ENCODE peak calls at places on chromosomes 16 and 17, in five cellular contexts. R is SK-N-SH, M is H1, C is HepG2, Z is GM12878. Q is an unnamed sample.

GRCh38 chr17:41811549-41812175 is at the start of gene P3H4:
- DNase-seq in R (peak), M (peak), C (peak), Z (no peak), Q (peak)

GRCh38 chr17:78375401-78376079 is 2.9 kb upstream of the PGS1 start:
- DNase-seq in R (no peak), M (no peak), C (peak), Z (no peak), Q (no peak)

GRCh38 chr16:77960771-77961170 is 61.6 kb upstream of the CLEC3A start:
- DNase-seq in R (no peak), M (no peak), C (no peak), Z (no peak), Q (no peak)

GRCh38 chr17:42380935-42381334 is 7.3 kb downstream of the STAT3 start:
- DNase-seq in R (no peak), M (no peak), C (peak), Z (no peak), Q (no peak)

GRCh38 chr16:77816293-77816692 is 27.9 kb downstream of the VAT1L start:
- DNase-seq in R (peak), M (no peak), C (no peak), Z (no peak), Q (no peak)

GRCh38 chr17:33895491-33895890 is 359.6 kb upstream of the CCL2 start:
- DNase-seq in R (no peak), M (no peak), C (no peak), Z (no peak), Q (no peak)

GRCh38 chr16:59259074-59259963 is 525.2 kb upstream of the GOT2 start:
- DNase-seq in R (no peak), M (no peak), C (no peak), Z (no peak), Q (no peak)

GRCh38 chr17:50542795-50543774 is 3.9 kb upstream of the SPATA20 start:
- DNase-seq in R (no peak), M (no peak), C (peak), Z (no peak), Q (no peak)

GRCh38 chr17:45681706-45682105 is 102.4 kb upstream of the CRHR1 start:
- DNase-seq in R (no peak), M (no peak), C (no peak), Z (no peak), Q (no peak)

GRCh38 chr16:759110-759910 is 1.2 kb upstream of the MSLN start:
- DNase-seq in R (no peak), M (no peak), C (no peak), Z (no peak), Q (no peak)

GRCh38 chr16:56643833-56644232 is 5.4 kb downstream of the MT1A start:
- DNase-seq in R (no peak), M (no peak), C (no peak), Z (no peak), Q (no peak)
- H3K4me3 ChIP-seq in R (no peak), M (peak), C (no peak), Z (no peak), Q (no peak)

GRCh38 chr16:8370374-8371015 is 219.8 kb downstream of the TMEM114 start:
- DNase-seq in R (no peak), M (no peak), C (peak), Z (no peak), Q (no peak)
- TF ChIP-seq TAF1 in R (no peak), M (no peak), C (no peak), Z (no peak), Q (no peak)

DNA sequence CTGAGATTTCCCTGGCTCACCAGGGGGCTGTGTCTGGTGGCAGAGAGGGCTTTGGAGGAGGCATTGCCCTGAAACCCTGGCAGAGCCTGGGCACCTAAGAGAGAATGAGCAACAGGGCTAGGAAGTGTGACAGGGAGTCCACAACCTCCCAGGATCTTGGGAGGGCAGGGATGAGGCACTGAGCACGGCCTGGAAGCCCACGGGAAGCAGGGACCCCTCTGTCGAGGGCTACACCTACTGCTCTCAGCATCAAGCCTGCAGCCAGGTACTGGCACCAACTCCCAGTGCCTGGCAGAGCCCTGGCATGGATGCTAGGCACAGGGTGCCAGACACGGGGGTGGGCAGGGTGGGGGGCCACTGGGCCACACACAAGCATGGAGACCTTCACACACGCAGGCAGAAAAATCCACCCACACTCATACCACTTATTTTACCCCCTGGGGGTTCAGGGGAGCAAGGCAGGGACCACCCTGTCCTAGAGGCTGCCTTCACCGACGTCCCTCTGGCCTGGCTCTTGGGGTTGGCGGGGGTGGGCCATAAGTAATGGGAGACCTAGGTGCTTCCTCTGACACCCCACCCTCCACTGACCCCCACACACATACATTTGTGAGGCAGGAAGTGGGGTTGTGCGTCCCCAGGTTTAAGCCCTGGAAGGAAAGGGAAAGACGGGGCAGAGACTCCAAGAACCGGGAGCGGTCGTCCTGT is 970 bp upstream of the HSD11B2 start:
- DNase-seq in R (no peak), M (no peak), C (no peak), Z (no peak), Q (no peak)
- H3K4me3 ChIP-seq in R (peak), M (peak), C (peak), Z (peak), Q (peak)

GRCh38 chr17:73359987-73360410 is 48.2 kb upstream of the CDC42EP4 start:
- DNase-seq in R (peak), M (peak), C (peak), Z (no peak), Q (no peak)
- TF ChIP-seq TAF1 in R (no peak), M (no peak), C (no peak), Z (no peak), Q (no peak)

DNA sequence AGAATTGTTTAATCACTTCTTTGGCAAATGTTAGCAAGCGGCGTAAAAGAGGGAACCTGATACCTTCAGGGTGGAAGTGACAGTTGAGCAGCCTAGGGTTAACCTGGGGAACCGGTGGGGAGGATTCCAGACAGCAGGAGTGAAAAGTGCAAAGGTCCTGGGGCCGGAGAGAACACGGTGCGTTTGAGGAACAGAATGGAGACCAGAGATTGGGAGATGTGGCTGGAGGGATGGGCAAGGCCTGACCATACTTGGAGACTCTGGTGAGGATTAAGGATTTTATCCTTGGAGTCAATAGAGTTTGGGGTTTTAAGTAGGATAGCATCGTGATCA is 2.3 kb upstream of the ZNF500 start:
- DNase-seq in R (no peak), M (no peak), C (no peak), Z (no peak), Q (no peak)
- H3K4me3 ChIP-seq in R (no peak), M (peak), C (peak), Z (peak), Q (peak)